ENCODE peak calls at places on chromosomes 11 and 22, in seven cellular contexts. B is Peyer's patch, S is uterus, V is A549, Z is heart right ventricle, M is upper lobe of right lung, I is left ventricle myocardium inferior. X is an unnamed sample. For H3K4me1, the result is how much of the 10 kb centered on the place peaks cover.

GRCh38 chr22:48452766-48453165 is 1374.9 kb downstream of the BRD1 start:
- DNase-seq in I (no peak), Z (no peak), M (peak), B (no peak), S (no peak), V (no peak), X (no peak)

GRCh38 chr22:39959640-39960447 is at the start of gene TMA7B:
- DNase-seq in M (no peak), V (peak), B (peak), I (no peak), S (no peak), Z (no peak), X (no peak)

GRCh38 chr11:44750440-44751005 is 23.8 kb downstream of the TSPAN18 start:
- DNase-seq in S (no peak), I (no peak), B (peak), M (no peak), V (no peak), Z (no peak), X (no peak)

GRCh38 chr11:75001686-75002085 is 13.0 kb downstream of the NEU3 start:
- DNase-seq in B (no peak), V (no peak), I (no peak), M (no peak), Z (no peak), S (no peak), X (no peak)

GRCh38 chr22:37716708-37717107 is 19.9 kb downstream of the TRIOBP start:
- DNase-seq in B (no peak), Z (no peak), V (no peak), S (no peak), I (no peak), M (no peak), X (no peak)

GRCh38 chr11:117837791-117838190 is 13.2 kb upstream of the FXYD2 start:
- DNase-seq in I (peak), Z (no peak), S (no peak), B (peak), V (no peak), M (peak), X (no peak)

GRCh38 chr22:24331468-24332440 is 61.1 kb downstream of the SPECC1L start:
- DNase-seq in M (no peak), B (no peak), I (no peak), Z (no peak), S (no peak), V (no peak), X (no peak)

GRCh38 chr11:76164861-76165751 is 41.2 kb downstream of the WNT11 start:
- DNase-seq in M (no peak), I (no peak), S (no peak), B (no peak), V (no peak), Z (no peak), X (no peak)

GRCh38 chr11:12674571-12674935 is 332 bp downstream of the TEAD1 start:
- DNase-seq in M (no peak), I (no peak), B (no peak), Z (no peak), S (no peak), V (no peak), X (no peak)

GRCh38 chr22:36811094-36811797 is 5.6 kb downstream of the PVALB start:
- DNase-seq in Z (no peak), B (no peak), V (no peak), I (no peak), M (no peak), S (no peak), X (no peak)

GRCh38 chr11:123316003-123316402 is 114.1 kb upstream of the GRAMD1B start:
- DNase-seq in S (no peak), I (no peak), M (no peak), B (no peak), Z (no peak), V (no peak), X (no peak)

GRCh38 chr11:26947379-26947844 is 46.5 kb upstream of the FIBIN start:
- DNase-seq in I (no peak), Z (no peak), M (no peak), B (peak), S (peak), V (no peak), X (no peak)

GRCh38 chr11:8309862-8310261 is 46.2 kb upstream of the LMO1 start:
- DNase-seq in V (no peak), I (no peak), M (no peak), S (no peak), B (no peak), Z (no peak), X (no peak)

GRCh38 chr11:93529707-93530467 is 13.3 kb downstream of the SMCO4 start:
- DNase-seq in I (no peak), Z (no peak), V (no peak), M (peak), B (no peak), S (no peak), X (no peak)

GRCh38 chr11:1751999-1752906 is 1.9 kb upstream of the IFITM10 start:
- DNase-seq in V (no peak), Z (no peak), B (no peak), M (peak), S (no peak), I (no peak), X (no peak)

GRCh38 chr11:99519095-99519494 is 498.3 kb downstream of the CNTN5 start:
- DNase-seq in V (no peak), I (no peak), S (no peak), Z (no peak), M (no peak), B (no peak), X (no peak)

GRCh38 chr11:112321521-112322172 is 61.0 kb upstream of the PLET1 start:
- DNase-seq in I (peak), Z (no peak), S (no peak), M (peak), V (no peak), B (peak), X (no peak)

GRCh38 chr22:41920271-41920976 is 5.5 kb upstream of the SHISA8 start:
- DNase-seq in V (no peak), Z (no peak), S (no peak), I (no peak), M (no peak), B (peak), X (no peak)

GRCh38 chr11:288328-289144 is at the start of gene PGGHG:
- DNase-seq in S (peak), M (peak), Z (peak), B (peak), I (peak), V (peak), X (no peak)

GRCh38 chr11:61334434-61335354 is 1.7 kb downstream of the TKFC start:
- DNase-seq in M (no peak), V (no peak), B (peak), I (no peak), S (no peak), Z (no peak), X (no peak)

GRCh38 chr11:67463680-67464410 is 5.2 kb downstream of the TMEM134 start:
- DNase-seq in Z (peak), B (peak), V (peak), M (peak), I (peak), S (peak), X (no peak)

GRCh38 chr11:36458129-36458918 is 51.7 kb downstream of the TRAF6 start:
- DNase-seq in V (no peak), I (no peak), Z (no peak), S (no peak), B (no peak), M (no peak), X (no peak)

GRCh38 chr11:110763249-110764011 is 51.2 kb upstream of the ARHGAP20 start:
- DNase-seq in I (no peak), Z (no peak), M (no peak), B (no peak), V (no peak), S (peak), X (no peak)

GRCh38 chr22:23245045-23245798 is 64.9 kb downstream of the BCR start:
- DNase-seq in M (no peak), B (peak), I (no peak), S (no peak), Z (no peak), V (no peak), X (no peak)

GRCh38 chr11:20077973-20078372 is 82.3 kb downstream of the DBX1 start:
- DNase-seq in V (no peak), M (no peak), I (no peak), Z (no peak), S (no peak), B (no peak), X (no peak)

GRCh38 chr11:8252946-8253345 is 10.7 kb downstream of the LMO1 start:
- DNase-seq in S (peak), I (no peak), B (peak), Z (no peak), M (peak), V (no peak), X (no peak)

GRCh38 chr11:47177229-47177845 is 658 bp upstream of the ARFGAP2 start:
- DNase-seq in V (peak), Z (no peak), B (peak), I (peak), M (no peak), S (no peak), X (no peak)

GRCh38 chr22:38314992-38315800 is 2.0 kb downstream of the CSNK1E start:
- DNase-seq in V (no peak), Z (peak), B (peak), S (no peak), M (no peak), I (no peak), X (no peak)

GRCh38 chr11:34846467-34846866 is 69.7 kb downstream of the APIP start:
- DNase-seq in Z (no peak), S (no peak), I (no peak), M (no peak), B (no peak), V (no peak), X (no peak)

GRCh38 chr11:55854704-55855103 is 16.2 kb downstream of the OR5D16 start:
- DNase-seq in M (no peak), Z (no peak), I (no peak), S (no peak), B (no peak), V (no peak), X (no peak)

GRCh38 chr11:34727228-34727737 is 106.4 kb downstream of the EHF start:
- DNase-seq in B (no peak), Z (no peak), I (no peak), M (no peak), S (no peak), V (no peak), X (no peak)

GRCh38 chr11:57546869-57547518 is 9.6 kb downstream of the SMTNL1 start:
- DNase-seq in Z (no peak), I (no peak), M (peak), B (no peak), S (no peak), V (peak), X (no peak)

GRCh38 chr11:119999220-119999619 is 138.7 kb downstream of the TRIM29 start:
- DNase-seq in M (no peak), V (no peak), S (no peak), I (no peak), B (no peak), Z (no peak), X (no peak)

GRCh38 chr11:123137496-123138270 is 57.4 kb downstream of the CLMP start:
- DNase-seq in I (peak), V (no peak), B (peak), S (peak), Z (peak), M (peak), X (peak)

DNA sequence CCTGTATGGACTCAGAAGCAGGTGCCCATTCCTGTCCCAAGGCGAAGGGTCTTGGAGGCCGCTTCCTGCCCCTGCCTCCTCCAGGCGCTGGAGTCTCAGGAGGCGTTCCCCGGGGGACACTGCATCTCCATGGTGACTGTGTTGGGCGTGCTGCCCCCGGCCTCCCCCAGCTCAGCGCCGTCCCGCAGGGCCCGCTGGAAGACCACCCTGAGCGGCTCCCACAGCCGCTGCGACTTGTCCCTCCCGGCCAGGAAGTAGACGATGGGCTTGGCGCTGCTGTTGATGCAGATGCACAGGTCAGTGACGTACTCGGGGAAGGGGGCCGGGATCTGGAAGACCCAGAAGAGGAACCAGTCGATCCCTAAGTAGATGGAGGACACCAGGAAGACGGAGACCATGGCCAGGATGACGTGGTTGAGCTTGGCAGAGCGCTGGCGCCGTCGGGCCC is 7.8 kb downstream of the MRGPRF start:
- DNase-seq in M (no peak), I (no peak), Z (no peak), B (peak), S (no peak), V (no peak), X (no peak)
- H3K4me1 ChIP-seq in M (under half), I (under half), Z (under half), B (half or more), S (under half), V (under half), X (under half)

GRCh38 chr11:126115253-126115540 is 52.5 kb upstream of the CDON start:
- DNase-seq in B (no peak), S (peak), I (peak), Z (peak), V (no peak), M (peak), X (no peak)
- H3K27ac ChIP-seq in B (peak), S (peak), I (peak), Z (peak), V (peak), M (peak), X (no peak)

DNA sequence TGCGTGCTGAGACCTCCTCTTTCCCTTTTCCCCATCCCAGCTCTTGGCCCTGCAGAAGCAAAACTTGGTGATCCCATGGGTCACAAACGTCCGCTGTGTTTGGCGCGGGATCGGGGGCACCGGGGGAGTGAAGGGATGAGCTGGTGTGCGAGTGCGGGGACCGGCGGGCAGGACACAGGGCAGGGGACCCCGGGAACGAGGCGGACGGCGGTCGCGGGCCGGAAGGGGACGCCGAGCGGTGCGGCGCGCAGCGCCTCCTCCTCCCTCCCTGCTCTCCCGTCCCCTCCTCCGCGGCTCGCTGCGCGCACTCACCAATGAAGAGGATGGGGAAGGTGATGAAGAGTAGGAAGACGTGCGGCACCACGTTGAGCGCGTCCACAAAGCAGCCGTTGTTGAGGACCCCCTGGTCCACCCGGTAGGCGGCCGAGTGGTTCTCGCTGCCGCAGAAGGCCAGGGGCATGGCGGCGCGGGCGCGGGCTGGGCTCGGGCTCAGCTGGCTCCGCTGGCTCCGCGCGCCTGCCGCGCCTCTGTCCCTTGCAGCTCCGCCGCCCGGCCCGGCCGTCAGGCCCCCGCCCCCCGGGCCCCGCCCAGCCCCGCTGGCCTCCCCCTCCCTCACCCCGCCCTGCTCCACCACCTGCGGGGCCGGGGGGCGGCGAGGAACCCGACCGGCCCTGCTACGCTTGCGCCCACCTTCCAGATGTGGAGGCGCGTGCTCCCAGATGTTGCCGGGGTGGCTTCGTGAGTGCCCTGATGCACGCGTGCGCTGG is at the start of gene ABCC8:
- DNase-seq in S (no peak), M (no peak), Z (no peak), I (no peak), B (no peak), V (no peak), X (no peak)
- H3K4me3 ChIP-seq in S (no peak), M (peak), Z (peak), I (peak), B (peak), V (peak), X (peak)

GRCh38 chr22:50481045-50481439 is 301 bp upstream of the ADM2 start:
- DNase-seq in V (no peak), M (no peak), I (no peak), Z (no peak), S (no peak), B (no peak), X (no peak)
- H3K4me1 ChIP-seq in V (under half), M (under half), I (under half), Z (under half), S (under half), B (under half), X (under half)

GRCh38 chr22:17575151-17575550 is 11.9 kb downstream of the SLC25A18 start:
- DNase-seq in B (no peak), V (no peak), I (no peak), M (no peak), Z (no peak), S (no peak), X (no peak)
- H3K27ac ChIP-seq in B (no peak), V (no peak), I (no peak), M (no peak), Z (no peak), S (no peak), X (no peak)

X was measured in iPS DF 6.9.